ENCODE peak calls at places on chromosomes 5 and 9, in eight cellular contexts. One of them, this sample, is unnamed.

GRCh38 chr5:150596313-150596712 is 44.1 kb upstream of the SYNPO start:
- DNase-seq in left kidney: no peak
- DNase-seq in SK-MEL-5: no peak
- DNase-seq in brain microvascular endothelial cell: no peak
- DNase-seq in left cardiac atrium: no peak
- DNase-seq in HTR-8/SVneo: no peak
- DNase-seq in stimulated activated naive CD4-positive, alpha-beta T cell: no peak
- DNase-seq in heart left ventricle: no peak
- DNase-seq in this sample: no peak

GRCh38 chr5:172491481-172491880 is 37.2 kb upstream of the SH3PXD2B start:
- DNase-seq in SK-MEL-5: no peak
- DNase-seq in left kidney: no peak
- DNase-seq in HTR-8/SVneo: no peak
- DNase-seq in stimulated activated naive CD4-positive, alpha-beta T cell: no peak
- DNase-seq in left cardiac atrium: no peak
- DNase-seq in brain microvascular endothelial cell: no peak
- DNase-seq in heart left ventricle: peak; percentile 8
- DNase-seq in this sample: no peak

GRCh38 chr9:31232485-31232884 is 1152.0 kb upstream of the ACO1 start:
- DNase-seq in stimulated activated naive CD4-positive, alpha-beta T cell: no peak
- DNase-seq in left kidney: no peak
- DNase-seq in brain microvascular endothelial cell: no peak
- DNase-seq in left cardiac atrium: no peak
- DNase-seq in SK-MEL-5: no peak
- DNase-seq in heart left ventricle: peak; percentile 24
- DNase-seq in HTR-8/SVneo: no peak
- DNase-seq in this sample: no peak

GRCh38 chr5:151075698-151076331 is 5.0 kb downstream of the TNIP1 start:
- DNase-seq in left kidney: no peak
- DNase-seq in left cardiac atrium: no peak
- DNase-seq in HTR-8/SVneo: no peak
- DNase-seq in SK-MEL-5: no peak
- DNase-seq in heart left ventricle: no peak
- DNase-seq in stimulated activated naive CD4-positive, alpha-beta T cell: no peak
- DNase-seq in brain microvascular endothelial cell: peak; percentile 49
- DNase-seq in this sample: no peak

GRCh38 chr5:93604119-93604963 is 21.3 kb downstream of the NR2F1 start:
- DNase-seq in left kidney: peak; percentile 81
- DNase-seq in brain microvascular endothelial cell: no peak
- DNase-seq in HTR-8/SVneo: no peak
- DNase-seq in SK-MEL-5: no peak
- DNase-seq in heart left ventricle: no peak
- DNase-seq in left cardiac atrium: no peak
- DNase-seq in stimulated activated naive CD4-positive, alpha-beta T cell: no peak
- DNase-seq in this sample: no peak

GRCh38 chr5:76290321-76290757 is 112.7 kb upstream of the IQGAP2 start:
- DNase-seq in SK-MEL-5: no peak
- DNase-seq in brain microvascular endothelial cell: no peak
- DNase-seq in HTR-8/SVneo: no peak
- DNase-seq in left cardiac atrium: no peak
- DNase-seq in stimulated activated naive CD4-positive, alpha-beta T cell: no peak
- DNase-seq in heart left ventricle: no peak
- DNase-seq in left kidney: no peak
- DNase-seq in this sample: no peak

GRCh38 chr5:31886206-31886605 is 247.3 kb downstream of the PDZD2 start:
- DNase-seq in left kidney: peak; percentile 23
- DNase-seq in stimulated activated naive CD4-positive, alpha-beta T cell: no peak
- DNase-seq in left cardiac atrium: no peak
- DNase-seq in SK-MEL-5: no peak
- DNase-seq in HTR-8/SVneo: no peak
- DNase-seq in brain microvascular endothelial cell: no peak
- DNase-seq in heart left ventricle: no peak
- DNase-seq in this sample: no peak

GRCh38 chr9:123378028-123378427 is 22.0 kb downstream of the CRB2 start:
- DNase-seq in HTR-8/SVneo: no peak
- DNase-seq in heart left ventricle: no peak
- DNase-seq in left cardiac atrium: no peak
- DNase-seq in SK-MEL-5: no peak
- DNase-seq in stimulated activated naive CD4-positive, alpha-beta T cell: no peak
- DNase-seq in brain microvascular endothelial cell: no peak
- DNase-seq in left kidney: no peak
- DNase-seq in this sample: no peak

GRCh38 chr5:74765201-74765600 is 1.7 kb downstream of the GFM2 start:
- DNase-seq in heart left ventricle: no peak
- DNase-seq in HTR-8/SVneo: no peak
- DNase-seq in left kidney: peak; percentile 11
- DNase-seq in left cardiac atrium: no peak
- DNase-seq in SK-MEL-5: peak; percentile 40
- DNase-seq in stimulated activated naive CD4-positive, alpha-beta T cell: no peak
- DNase-seq in brain microvascular endothelial cell: no peak
- DNase-seq in this sample: no peak

GRCh38 chr5:161278739-161279660 is 267.5 kb downstream of the GABRB2 start:
- DNase-seq in left cardiac atrium: no peak
- DNase-seq in stimulated activated naive CD4-positive, alpha-beta T cell: no peak
- DNase-seq in left kidney: no peak
- DNase-seq in heart left ventricle: no peak
- DNase-seq in HTR-8/SVneo: no peak
- DNase-seq in SK-MEL-5: no peak
- DNase-seq in brain microvascular endothelial cell: no peak
- DNase-seq in this sample: no peak

GRCh38 chr5:59206132-59206581 is 623.3 kb downstream of the RAB3C start:
- DNase-seq in left cardiac atrium: no peak
- DNase-seq in brain microvascular endothelial cell: peak; percentile 86
- DNase-seq in heart left ventricle: no peak
- DNase-seq in SK-MEL-5: no peak
- DNase-seq in left kidney: no peak
- DNase-seq in stimulated activated naive CD4-positive, alpha-beta T cell: no peak
- DNase-seq in HTR-8/SVneo: peak; percentile 14
- DNase-seq in this sample: no peak

GRCh38 chr5:121702783-121703182 is 148.9 kb upstream of the FTMT start:
- DNase-seq in brain microvascular endothelial cell: no peak
- DNase-seq in SK-MEL-5: peak; percentile 15
- DNase-seq in left kidney: peak; percentile 64
- DNase-seq in heart left ventricle: no peak
- DNase-seq in left cardiac atrium: no peak
- DNase-seq in HTR-8/SVneo: no peak
- DNase-seq in stimulated activated naive CD4-positive, alpha-beta T cell: no peak
- DNase-seq in this sample: no peak

GRCh38 chr9:71697882-71698281 is 70.4 kb downstream of the CEMIP2 start:
- DNase-seq in stimulated activated naive CD4-positive, alpha-beta T cell: no peak
- DNase-seq in heart left ventricle: no peak
- DNase-seq in left cardiac atrium: no peak
- DNase-seq in left kidney: no peak
- DNase-seq in HTR-8/SVneo: no peak
- DNase-seq in SK-MEL-5: no peak
- DNase-seq in brain microvascular endothelial cell: no peak
- DNase-seq in this sample: no peak

GRCh38 chr5:11075010-11075860 is 314.2 kb upstream of the DAP start:
- DNase-seq in HTR-8/SVneo: no peak
- DNase-seq in left cardiac atrium: no peak
- DNase-seq in brain microvascular endothelial cell: no peak
- DNase-seq in SK-MEL-5: peak; percentile 53
- DNase-seq in heart left ventricle: no peak
- DNase-seq in left kidney: peak; percentile 5
- DNase-seq in stimulated activated naive CD4-positive, alpha-beta T cell: no peak
- DNase-seq in this sample: no peak

GRCh38 chr5:133947431-133947841 is 21.0 kb downstream of the C5orf15 start:
- DNase-seq in left cardiac atrium: peak; percentile 47
- DNase-seq in stimulated activated naive CD4-positive, alpha-beta T cell: no peak
- DNase-seq in brain microvascular endothelial cell: no peak
- DNase-seq in heart left ventricle: peak; percentile 7
- DNase-seq in left kidney: no peak
- DNase-seq in SK-MEL-5: no peak
- DNase-seq in HTR-8/SVneo: no peak
- DNase-seq in this sample: no peak

GRCh38 chr9:81529556-81530193 is 159.7 kb downstream of the TLE1 start:
- DNase-seq in stimulated activated naive CD4-positive, alpha-beta T cell: no peak
- DNase-seq in SK-MEL-5: peak; percentile 68
- DNase-seq in HTR-8/SVneo: no peak
- DNase-seq in heart left ventricle: no peak
- DNase-seq in brain microvascular endothelial cell: no peak
- DNase-seq in left cardiac atrium: peak; percentile 29
- DNase-seq in left kidney: no peak
- DNase-seq in this sample: peak; percentile 39

GRCh38 chr5:126503602-126504104 is 80.4 kb downstream of the GRAMD2B start:
- DNase-seq in stimulated activated naive CD4-positive, alpha-beta T cell: no peak
- DNase-seq in brain microvascular endothelial cell: peak; percentile 45
- DNase-seq in left kidney: no peak
- DNase-seq in SK-MEL-5: peak; percentile 29
- DNase-seq in left cardiac atrium: peak; percentile 39
- DNase-seq in HTR-8/SVneo: no peak
- DNase-seq in heart left ventricle: no peak
- DNase-seq in this sample: no peak

GRCh38 chr5:96338089-96338488 is 95.0 kb downstream of the PCSK1 start:
- DNase-seq in HTR-8/SVneo: no peak
- DNase-seq in stimulated activated naive CD4-positive, alpha-beta T cell: no peak
- DNase-seq in brain microvascular endothelial cell: no peak
- DNase-seq in left cardiac atrium: no peak
- DNase-seq in heart left ventricle: no peak
- DNase-seq in SK-MEL-5: no peak
- DNase-seq in left kidney: no peak
- DNase-seq in this sample: no peak

GRCh38 chr9:121499427-121500164 is at the start of gene GGTA1:
- DNase-seq in HTR-8/SVneo: peak; percentile 41
- DNase-seq in brain microvascular endothelial cell: peak; percentile 38
- DNase-seq in left cardiac atrium: peak; percentile 81
- DNase-seq in SK-MEL-5: no peak
- DNase-seq in heart left ventricle: peak; percentile 80
- DNase-seq in stimulated activated naive CD4-positive, alpha-beta T cell: no peak
- DNase-seq in left kidney: peak; percentile 85
- DNase-seq in this sample: no peak

GRCh38 chr5:115599502-115599901 is 2.8 kb downstream of the TICAM2 start:
- DNase-seq in HTR-8/SVneo: peak; percentile 21
- DNase-seq in heart left ventricle: no peak
- DNase-seq in brain microvascular endothelial cell: peak; percentile 41
- DNase-seq in SK-MEL-5: peak; percentile 10
- DNase-seq in left kidney: peak; percentile 62
- DNase-seq in stimulated activated naive CD4-positive, alpha-beta T cell: no peak
- DNase-seq in left cardiac atrium: no peak
- DNase-seq in this sample: no peak

GRCh38 chr9:93577940-93578682 is 1.7 kb downstream of the PHF2 start:
- DNase-seq in left cardiac atrium: peak; percentile 25
- DNase-seq in stimulated activated naive CD4-positive, alpha-beta T cell: no peak
- DNase-seq in heart left ventricle: no peak
- DNase-seq in left kidney: peak; percentile 31
- DNase-seq in HTR-8/SVneo: no peak
- DNase-seq in SK-MEL-5: no peak
- DNase-seq in brain microvascular endothelial cell: no peak
- DNase-seq in this sample: no peak